ENCODE peak calls at places on chromosomes 16 and 17, in nine cellular contexts. S is heart left ventricle, M is A549, B is uterus, J is stomach, F is transverse colon, Z is prostate gland, Q is K562, A is HCT116. G is an unnamed sample. For H3K4me1, the result is how much of the 10 kb centered on the place peaks cover.

GRCh38 chr16:15548482-15548891 is 94.5 kb downstream of the MARF1 start:
- DNase-seq in Z (no peak), F (no peak), J (no peak), Q (no peak), A (no peak), B (no peak), S (no peak), M (peak), G (no peak)

GRCh38 chr17:43598359-43599045 is 52.4 kb upstream of the ETV4 start:
- DNase-seq in Z (no peak), J (no peak), M (no peak), S (no peak), A (no peak), B (no peak), F (no peak), Q (no peak), G (no peak)

GRCh38 chr17:44075598-44076293 is 5.2 kb downstream of the G6PC3 start:
- DNase-seq in B (no peak), A (no peak), F (no peak), M (no peak), J (no peak), Q (no peak), Z (no peak), S (no peak), G (no peak)

GRCh38 chr16:3101018-3101840 is 2.1 kb upstream of the ZSCAN10 start:
- DNase-seq in S (no peak), M (peak), A (no peak), F (no peak), Q (peak), B (no peak), Z (no peak), J (no peak), G (peak)

GRCh38 chr16:15972046-15972868 is 22.8 kb downstream of the ABCC1 start:
- DNase-seq in M (no peak), A (no peak), S (no peak), Z (no peak), Q (no peak), F (no peak), B (no peak), J (no peak), G (no peak)

GRCh38 chr17:33091271-33091670 is 99.6 kb downstream of the SPACA3 start:
- DNase-seq in Q (no peak), Z (no peak), B (no peak), A (no peak), M (no peak), F (no peak), J (no peak), S (no peak), G (no peak)

GRCh38 chr17:17513626-17514025 is 17.4 kb upstream of the RASD1 start:
- DNase-seq in S (no peak), Z (no peak), M (no peak), B (no peak), F (no peak), A (no peak), Q (no peak), J (no peak), G (no peak)

GRCh38 chr17:14776791-14777190 is 475.9 kb downstream of the HS3ST3B1 start:
- DNase-seq in F (no peak), M (no peak), A (no peak), B (no peak), Z (no peak), S (no peak), Q (no peak), J (no peak), G (no peak)

GRCh38 chr17:78826836-78827509 is 13.6 kb downstream of the USP36 start:
- DNase-seq in M (no peak), B (no peak), Q (no peak), Z (no peak), S (peak), A (no peak), J (no peak), F (peak), G (no peak)

GRCh38 chr17:32783602-32784001 is 93.3 kb downstream of the MYO1D start:
- DNase-seq in Z (peak), F (no peak), J (no peak), S (no peak), M (peak), B (no peak), Q (peak), A (peak), G (no peak)

GRCh38 chr17:7410634-7411426 is 3.2 kb downstream of the NLGN2 start:
- DNase-seq in A (no peak), M (no peak), Z (no peak), Q (no peak), B (no peak), F (no peak), S (no peak), J (no peak), G (no peak)

GRCh38 chr17:66255112-66255511 is 25.9 kb upstream of the APOH start:
- DNase-seq in B (no peak), Q (peak), A (peak), S (peak), M (no peak), J (no peak), Z (peak), F (no peak), G (no peak)

GRCh38 chr17:79836952-79837887 is 2.0 kb downstream of the CBX4 start:
- DNase-seq in B (peak), Z (peak), J (peak), Q (peak), F (peak), S (peak), A (peak), M (peak), G (peak)

GRCh38 chr17:7138800-7139381 is 24.3 kb upstream of the ASGR2 start:
- DNase-seq in F (no peak), J (no peak), Z (no peak), Q (no peak), M (no peak), B (no peak), A (no peak), S (no peak), G (no peak)

GRCh38 chr16:17780181-17780580 is 309.4 kb upstream of the XYLT1 start:
- DNase-seq in M (no peak), J (no peak), F (no peak), S (no peak), Z (no peak), B (no peak), Q (no peak), A (no peak), G (no peak)

DNA sequence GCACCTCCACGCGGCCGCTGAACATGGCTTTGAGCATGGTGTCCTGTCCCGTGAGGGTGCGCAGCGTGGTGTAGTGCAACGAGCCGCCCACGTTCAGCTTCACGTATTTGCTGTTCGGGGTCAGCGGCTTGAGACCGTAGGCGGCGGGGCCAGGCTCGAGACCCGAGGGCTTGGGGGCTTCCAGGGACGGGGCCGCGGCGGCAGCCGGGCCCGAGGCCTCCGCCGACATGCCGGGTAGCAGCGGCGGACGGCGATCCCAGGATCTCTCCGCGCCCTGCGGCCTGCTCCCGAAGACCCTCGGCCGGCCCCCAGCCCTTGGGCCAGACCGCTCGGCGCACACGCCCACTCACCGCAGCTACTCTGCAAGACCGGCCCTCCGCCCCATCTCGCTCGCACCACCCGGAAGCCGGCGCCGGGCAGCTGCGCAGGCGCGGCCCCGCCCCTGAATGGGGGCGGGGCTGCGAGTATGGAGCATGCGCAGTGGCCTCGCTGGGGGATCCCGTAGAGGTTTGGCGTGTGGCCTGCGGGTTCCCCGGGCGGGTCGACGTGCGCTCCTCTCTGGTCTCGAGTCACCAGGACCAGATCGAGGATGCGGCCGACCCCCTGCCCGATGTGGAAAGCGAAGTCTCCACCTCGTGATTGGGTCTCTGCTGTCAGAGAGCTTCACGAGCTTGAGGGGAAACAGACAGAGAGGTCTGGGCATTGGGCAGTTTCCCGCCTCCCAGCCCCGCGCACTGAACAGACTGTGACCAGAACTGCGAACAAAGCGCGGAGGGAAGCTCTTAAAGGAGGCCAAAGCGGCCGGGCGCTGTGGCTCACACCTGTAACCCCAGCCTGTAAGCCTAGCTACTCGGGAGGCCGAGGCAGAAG is at the start of gene KCTD13:
- DNase-seq in F (peak), B (peak), A (peak), S (peak), J (peak), M (peak), Z (peak), Q (peak), G (peak)
- TF ChIP-seq POLR2A in F (peak), B (peak), A (peak), S (no peak), J (no peak), M (peak), Z (peak), Q (peak), G (peak)

DNA sequence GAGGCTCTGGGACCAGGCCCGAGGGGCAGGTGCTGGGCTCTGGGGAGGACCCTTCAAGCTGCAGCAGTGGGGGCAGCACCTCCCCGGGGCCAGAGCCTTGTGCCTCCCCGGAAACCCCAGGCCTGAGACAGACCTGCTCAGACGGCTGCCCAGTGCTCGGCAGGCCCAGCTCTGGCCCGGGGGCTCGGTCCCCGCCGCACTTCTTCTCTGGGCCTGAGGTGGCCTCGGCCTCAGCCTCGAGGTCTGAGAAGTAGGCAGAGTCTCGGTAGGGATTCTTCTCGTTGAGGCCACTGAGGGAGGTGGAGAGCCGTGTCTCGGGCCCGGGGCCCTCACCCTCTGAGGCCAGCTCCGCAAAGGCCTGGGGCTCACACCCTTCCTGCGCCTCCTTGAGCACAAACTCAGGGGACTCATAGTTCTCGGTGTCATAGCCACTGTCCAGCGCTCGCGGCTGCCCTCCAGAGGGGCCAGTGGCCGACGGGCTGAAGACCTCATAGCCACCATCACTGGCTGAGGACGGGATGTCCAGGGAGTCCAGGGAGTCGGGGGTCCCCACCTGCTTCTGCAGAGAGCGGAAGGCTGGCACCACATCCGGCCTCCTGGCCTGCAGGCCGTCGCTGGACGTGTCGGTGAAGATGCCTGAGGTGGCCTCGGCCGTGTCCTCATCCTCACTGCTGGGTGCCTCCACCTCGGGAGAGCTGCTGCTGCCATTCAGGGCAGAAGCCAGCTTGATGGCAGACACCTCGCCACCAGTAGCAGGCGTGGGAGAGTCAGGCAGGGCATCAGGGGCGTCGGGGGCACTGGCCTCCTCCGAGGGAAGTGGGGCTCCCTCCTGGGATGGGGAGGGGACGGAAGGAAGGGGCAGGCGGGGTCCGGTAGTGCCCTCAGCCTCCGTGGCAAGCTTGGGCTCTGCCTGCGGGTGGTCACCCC is 44.3 kb upstream of the PVALEF start:
- DNase-seq in Q (no peak), B (no peak), S (no peak), J (no peak), A (no peak), F (no peak), Z (no peak), M (no peak), G (no peak)
- TF ChIP-seq CTCF in Q (no peak), B (no peak), S (no peak), J (no peak), A (no peak), F (no peak), Z (no peak), M (no peak), G (no peak)

DNA sequence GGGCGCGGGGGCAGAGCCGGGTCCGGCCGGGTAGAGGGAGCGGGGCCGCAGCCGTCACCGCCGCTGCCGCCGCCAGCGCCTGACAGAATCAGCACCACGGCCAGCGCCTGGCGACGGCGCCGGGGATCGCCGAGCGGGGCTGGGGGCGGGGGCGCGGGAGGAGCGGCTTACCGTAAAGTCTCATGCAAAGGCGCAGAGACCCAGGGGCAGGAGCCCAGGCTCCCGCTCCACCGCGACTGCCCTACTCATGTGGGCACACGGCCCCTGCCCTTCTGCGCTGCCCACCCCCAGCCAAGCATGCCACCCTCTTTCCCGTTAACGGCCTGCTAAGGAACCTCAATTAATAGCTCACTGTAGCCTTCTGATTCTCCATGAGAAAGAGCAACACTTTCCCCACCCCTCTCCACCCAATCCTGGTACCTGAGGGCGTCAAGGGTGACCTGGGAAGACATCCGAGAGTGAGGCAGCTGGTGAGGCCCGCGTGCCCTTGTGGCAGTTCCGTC is at the start of gene SEZ6:
- DNase-seq in A (peak), B (peak), Q (peak), Z (peak), M (peak), J (peak), F (peak), S (peak), G (peak)
- H3K4me1 ChIP-seq in A (under half), B (under half), Q (under half), Z (under half), M (under half), J (under half), F (under half), S (under half), G (under half)

DNA sequence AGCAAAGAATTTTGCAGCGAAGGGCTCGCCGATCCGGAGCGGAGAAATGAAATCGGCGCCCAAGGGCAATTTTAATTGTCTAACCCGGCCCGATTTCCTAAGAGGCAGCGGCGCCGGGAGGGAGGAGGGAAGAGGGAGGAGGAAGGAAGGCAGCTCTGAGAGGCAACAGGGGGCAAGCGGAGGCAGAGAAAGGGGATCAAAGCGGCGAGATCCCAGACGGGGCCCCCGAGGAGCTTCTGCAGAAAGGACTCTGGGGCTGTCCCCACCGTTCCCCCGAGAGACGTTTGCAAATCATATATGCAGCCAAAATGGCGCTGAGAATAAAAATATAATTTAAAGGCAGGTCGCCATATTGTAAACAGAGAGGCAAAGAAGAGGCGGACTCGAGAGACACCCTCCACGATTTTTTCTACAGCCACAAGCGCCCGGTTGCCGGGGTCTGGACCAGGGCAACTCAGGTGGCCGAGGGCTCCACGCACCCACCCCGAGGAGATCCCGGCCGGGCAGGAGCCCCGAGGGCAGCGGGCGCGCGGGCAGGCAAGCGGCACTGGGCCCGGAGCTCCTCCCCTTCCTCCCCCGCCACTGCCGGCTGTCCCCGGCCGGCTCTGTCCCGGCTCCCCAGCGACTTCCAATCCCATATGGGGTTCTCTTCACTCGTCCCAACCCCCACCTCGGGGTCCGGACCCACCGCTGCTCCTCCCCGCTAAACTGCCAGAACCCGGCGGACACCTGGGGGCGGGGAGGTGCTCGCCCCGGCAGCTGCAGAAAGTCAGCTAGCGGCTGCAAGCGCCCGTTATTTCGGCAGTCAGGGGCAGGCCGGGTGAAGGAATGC is 1.9 kb downstream of the PHF12 start:
- DNase-seq in Z (peak), Q (peak), J (peak), B (peak), F (peak), A (no peak), S (peak), M (peak), G (peak)
- TF ChIP-seq POLR2A in Z (no peak), Q (no peak), J (no peak), B (no peak), F (peak), A (no peak), S (no peak), M (peak), G (peak)

DNA sequence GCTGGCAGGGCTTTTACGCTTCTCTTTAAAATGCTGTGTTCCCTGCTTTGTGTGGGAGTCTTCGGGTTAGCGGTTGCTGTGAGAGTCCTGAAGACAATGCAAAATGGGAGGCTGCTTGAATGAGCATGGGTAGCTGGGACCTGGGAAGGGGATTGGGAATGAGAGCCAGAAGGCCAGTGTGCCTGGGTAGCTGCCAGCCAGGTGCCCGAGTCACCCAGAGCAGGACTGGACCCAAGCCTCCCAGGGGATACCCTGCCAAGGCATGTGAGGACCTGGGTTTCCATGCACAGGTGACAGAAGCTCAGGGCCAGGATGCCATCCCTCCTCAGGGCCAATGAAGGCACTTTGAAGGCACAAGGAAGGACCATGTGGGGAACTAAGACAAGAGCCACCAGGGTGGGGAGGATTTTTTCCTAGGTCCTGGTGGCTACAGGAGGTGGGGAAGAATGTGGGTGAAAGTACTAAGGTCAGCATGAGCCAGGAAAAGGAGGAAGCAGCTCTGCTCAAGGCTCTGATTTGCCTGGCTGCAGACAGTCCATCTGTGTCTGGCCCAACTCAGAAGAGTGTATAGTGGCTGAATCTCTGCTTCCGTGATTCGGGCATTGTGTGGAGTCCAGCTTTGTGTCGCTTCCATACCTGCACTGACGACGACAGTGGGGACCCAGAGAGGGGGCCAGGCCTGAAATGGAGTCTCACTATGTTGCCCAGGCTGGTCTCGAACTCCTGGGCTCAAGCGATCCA is 20.5 kb downstream of the TMEM94 start:
- DNase-seq in M (no peak), A (no peak), S (no peak), Z (no peak), B (no peak), F (no peak), J (no peak), Q (no peak), G (no peak)
- TF ChIP-seq CTCF in M (no peak), A (no peak), S (no peak), Z (no peak), B (no peak), F (no peak), J (no peak), Q (no peak), G (no peak)

GRCh38 chr17:45155029-45155428 is 6.6 kb upstream of the HEXIM2 start:
- DNase-seq in M (no peak), F (no peak), J (no peak), Q (no peak), A (no peak), S (no peak), B (no peak), Z (no peak), G (no peak)
- H3K4me1 ChIP-seq in M (under half), F (under half), J (half or more), Q (under half), A (under half), S (under half), B (under half), Z (under half), G (under half)

DNA sequence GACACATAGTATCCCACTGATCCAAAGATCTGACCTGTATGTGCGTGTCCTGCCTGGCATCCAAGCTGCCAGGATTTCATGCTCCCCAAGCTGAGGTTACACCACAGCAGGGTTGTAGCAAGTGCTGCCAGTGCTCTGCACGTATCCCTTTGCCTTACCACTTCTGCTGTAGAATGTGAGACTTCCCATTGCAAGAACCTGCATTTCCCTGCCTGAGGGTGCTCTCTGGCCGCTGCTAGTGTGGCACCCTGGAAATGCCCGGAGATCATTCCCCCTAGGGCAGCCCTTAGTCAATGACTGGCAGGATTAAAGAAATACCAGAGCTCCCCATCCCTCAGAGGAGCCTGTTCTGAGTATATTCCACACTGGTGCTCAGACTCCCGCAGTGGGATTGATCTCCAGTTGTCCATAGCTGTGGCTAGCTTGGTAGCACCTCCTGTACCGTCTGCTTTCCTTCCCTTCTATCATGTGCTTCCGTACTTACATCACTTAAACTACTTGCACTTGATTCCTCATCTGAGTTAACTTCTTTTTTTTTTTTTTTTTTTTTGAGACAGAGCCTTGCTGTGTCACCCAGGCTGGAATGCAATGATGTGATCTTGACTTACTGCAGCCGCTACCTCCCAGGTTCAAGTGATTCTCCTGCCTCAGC is 70.3 kb upstream of the TANC2 start:
- DNase-seq in A (no peak), J (no peak), Z (no peak), F (no peak), M (no peak), Q (no peak), B (no peak), S (no peak), G (no peak)
- TF ChIP-seq POLR2A in A (no peak), J (no peak), Z (no peak), F (no peak), M (no peak), Q (no peak), B (no peak), S (no peak), G (peak)

GRCh38 chr17:13596241-13596941 is 5.3 kb downstream of the HS3ST3A1 start:
- DNase-seq in Z (no peak), J (no peak), Q (peak), M (no peak), A (no peak), F (no peak), S (no peak), B (no peak), G (no peak)
- TF ChIP-seq CTCF in Z (no peak), J (no peak), Q (no peak), M (no peak), A (no peak), F (no peak), S (no peak), B (no peak), G (no peak)

G was measured in right lobe of liver.